ENCODE peak calls at places on chromosome 2, in eight cellular contexts. M is K562; B is left ventricle myocardium inferior; Z is CD8-positive, alpha-beta T cell; J is heart left ventricle; D is upper lobe of right lung; U is Peyer's patch; S is neuronal stem cell. T is an unnamed sample.

GRCh38 chr2:28994679-28995078 is 13.6 kb downstream of the TOGARAM2 start:
- DNase-seq in M (no peak), B (no peak), Z (no peak), J (no peak), D (no peak), U (no peak), S (no peak), T (no peak)

GRCh38 chr2:7725132-7725849 is 808.1 kb downstream of the RNF144A start:
- DNase-seq in M (no peak), B (no peak), Z (peak; percentile 26), J (no peak), D (no peak), U (no peak), S (no peak), T (peak; percentile 74)

GRCh38 chr2:219128401-219128800 is 32.2 kb downstream of the NHEJ1 start:
- DNase-seq in M (peak; percentile 16), B (no peak), Z (no peak), J (no peak), D (no peak), U (no peak), S (no peak), T (no peak)

GRCh38 chr2:127082974-127083373 is 24.0 kb downstream of the BIN1 start:
- DNase-seq in M (no peak), B (no peak), Z (no peak), J (no peak), D (no peak), U (no peak), S (no peak), T (no peak)

GRCh38 chr2:157264099-157264498 is 6.6 kb downstream of the GALNT5 start:
- DNase-seq in M (no peak), B (no peak), Z (no peak), J (no peak), D (no peak), U (no peak), S (no peak), T (no peak)

GRCh38 chr2:55119711-55120487 is 69.6 kb upstream of the RTN4 start:
- DNase-seq in M (no peak), B (no peak), Z (no peak), J (no peak), D (no peak), U (no peak), S (no peak), T (no peak)

GRCh38 chr2:177118636-177119035 is 94.0 kb upstream of the HNRNPA3 start:
- DNase-seq in M (no peak), B (no peak), Z (no peak), J (no peak), D (no peak), U (no peak), S (no peak), T (no peak)

GRCh38 chr2:48600917-48601316 is 16.7 kb upstream of the GTF2A1L start:
- DNase-seq in M (no peak), B (no peak), Z (no peak), J (no peak), D (no peak), U (no peak), S (no peak), T (no peak)

GRCh38 chr2:46849080-46849715 is 66.4 kb downstream of the MCFD2 start:
- DNase-seq in M (peak; percentile 50), B (no peak), Z (no peak), J (peak; percentile 44), D (no peak), U (peak; percentile 57), S (no peak), T (no peak)

GRCh38 chr2:29063646-29064372 is 10.5 kb downstream of the PCARE start:
- DNase-seq in M (no peak), B (no peak), Z (no peak), J (no peak), D (no peak), U (no peak), S (peak; percentile 32), T (no peak)

GRCh38 chr2:169673106-169673505 is 21.1 kb downstream of the CFAP210 start:
- DNase-seq in M (no peak), B (no peak), Z (no peak), J (no peak), D (no peak), U (no peak), S (no peak), T (no peak)

GRCh38 chr2:177306550-177306949 is 42.0 kb upstream of the NFE2L2 start:
- DNase-seq in M (no peak), B (no peak), Z (no peak), J (no peak), D (no peak), U (no peak), S (no peak), T (no peak)

GRCh38 chr2:11914455-11914854 is 168.0 kb downstream of the LPIN1 start:
- DNase-seq in M (no peak), B (no peak), Z (no peak), J (no peak), D (no peak), U (no peak), S (no peak), T (no peak)

GRCh38 chr2:181902625-181903024 is 11.1 kb downstream of the ITPRID2 start:
- DNase-seq in M (no peak), B (no peak), Z (no peak), J (no peak), D (no peak), U (no peak), S (no peak), T (no peak)

GRCh38 chr2:18412980-18413793 is 147.3 kb downstream of the RDH14 start:
- DNase-seq in M (no peak), B (no peak), Z (no peak), J (no peak), D (no peak), U (no peak), S (no peak), T (no peak)

GRCh38 chr2:160372010-160372356 is 121.6 kb downstream of the RBMS1 start:
- DNase-seq in M (no peak), B (no peak), Z (no peak), J (no peak), D (no peak), U (no peak), S (no peak), T (no peak)

DNA sequence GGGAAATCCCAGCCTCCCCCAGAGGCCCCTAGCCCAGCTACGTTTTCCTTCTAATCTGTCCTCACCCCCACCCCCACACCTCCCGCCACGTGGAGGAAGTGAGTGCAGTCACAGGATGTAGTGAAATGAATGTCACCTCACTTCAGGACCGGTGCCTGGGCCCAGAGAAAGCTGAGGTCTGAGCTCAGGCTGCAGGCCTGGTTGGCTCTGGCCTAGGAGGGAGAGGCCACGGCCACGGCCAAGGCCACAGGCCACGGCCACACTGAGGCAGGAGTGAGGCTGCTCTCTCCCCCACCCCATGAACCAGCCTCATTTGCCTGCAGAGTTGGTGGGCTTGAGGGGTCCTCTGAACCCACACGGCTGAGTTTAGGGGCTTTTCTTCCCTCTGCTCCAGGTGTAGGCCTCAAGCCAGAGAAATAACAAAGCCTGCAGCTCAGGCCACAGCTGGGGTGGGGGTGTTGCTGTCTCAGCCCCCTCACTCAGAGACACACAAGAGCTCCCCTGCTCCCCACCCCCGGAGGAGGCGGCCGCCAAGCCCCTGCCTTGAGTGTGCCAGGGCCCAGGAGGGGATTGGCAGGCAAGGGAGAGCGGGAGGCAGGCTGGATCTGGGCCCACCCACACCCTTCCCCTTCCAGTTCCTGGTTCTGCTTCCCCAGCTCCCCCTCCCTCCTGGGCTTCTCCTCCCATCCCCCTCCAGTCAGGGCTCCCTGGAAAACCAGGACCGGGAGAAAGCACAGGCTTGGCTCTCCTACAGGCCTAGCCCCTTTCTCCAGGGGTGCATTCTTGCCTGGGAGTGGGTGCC is 27.0 kb downstream of the DNMT3A start:
- DNase-seq in M (no peak), B (peak; percentile 77), Z (peak; percentile 70), J (peak; percentile 85), D (peak; percentile 77), U (no peak), S (peak; percentile 56), T (peak; percentile 60)
- H3K4me1 ChIP-seq in M (peaks cover 37% of the 10 kb centered on the region), B (peaks cover 76% of the 10 kb centered on the region), Z (peaks cover 71% of the 10 kb centered on the region), J (peaks cover 37% of the 10 kb centered on the region), D (peaks cover 44% of the 10 kb centered on the region), U (peaks cover 22% of the 10 kb centered on the region), S (peaks cover 21% of the 10 kb centered on the region), T (peaks cover 67% of the 10 kb centered on the region)

DNA sequence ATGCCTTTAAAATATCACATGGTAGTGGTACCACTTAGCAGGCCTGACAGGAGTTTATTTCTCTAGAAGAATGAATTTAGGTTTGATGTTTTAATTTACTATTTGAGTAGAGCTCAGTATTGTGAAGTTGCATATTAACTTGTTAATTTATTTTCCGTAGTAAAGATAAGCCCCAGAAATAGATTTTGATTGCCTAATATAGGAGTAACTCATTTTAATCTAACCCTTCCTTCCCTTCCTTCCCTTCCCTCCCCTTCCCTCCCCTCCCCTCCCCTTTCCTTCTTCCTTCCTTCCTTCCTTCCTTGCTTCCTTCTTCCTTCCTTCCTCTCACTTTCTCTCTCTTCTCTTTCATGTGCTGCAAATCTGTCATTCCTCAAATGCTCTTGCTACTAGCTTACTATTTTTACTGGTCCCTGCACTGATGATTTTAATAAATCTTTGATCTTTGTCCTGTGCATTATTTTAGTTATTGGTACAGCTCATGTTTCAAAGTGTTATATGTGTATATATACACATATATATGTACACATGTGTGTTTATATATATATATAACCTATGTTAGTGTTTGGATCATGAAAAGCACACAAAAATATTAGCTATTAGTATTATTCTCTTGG is 862.6 kb upstream of the CNTNAP5 start:
- DNase-seq in M (no peak), B (no peak), Z (no peak), J (no peak), D (no peak), U (no peak), S (no peak), T (no peak)
- H3K9me3 ChIP-seq in M (no peaks in the 10 kb centered on the region), B (peaks cover 6% of the 10 kb centered on the region), Z (no peaks in the 10 kb centered on the region), J (no peaks in the 10 kb centered on the region), D (no peaks in the 10 kb centered on the region), U (no peaks in the 10 kb centered on the region), S (no peaks in the 10 kb centered on the region), T (no peaks in the 10 kb centered on the region)

DNA sequence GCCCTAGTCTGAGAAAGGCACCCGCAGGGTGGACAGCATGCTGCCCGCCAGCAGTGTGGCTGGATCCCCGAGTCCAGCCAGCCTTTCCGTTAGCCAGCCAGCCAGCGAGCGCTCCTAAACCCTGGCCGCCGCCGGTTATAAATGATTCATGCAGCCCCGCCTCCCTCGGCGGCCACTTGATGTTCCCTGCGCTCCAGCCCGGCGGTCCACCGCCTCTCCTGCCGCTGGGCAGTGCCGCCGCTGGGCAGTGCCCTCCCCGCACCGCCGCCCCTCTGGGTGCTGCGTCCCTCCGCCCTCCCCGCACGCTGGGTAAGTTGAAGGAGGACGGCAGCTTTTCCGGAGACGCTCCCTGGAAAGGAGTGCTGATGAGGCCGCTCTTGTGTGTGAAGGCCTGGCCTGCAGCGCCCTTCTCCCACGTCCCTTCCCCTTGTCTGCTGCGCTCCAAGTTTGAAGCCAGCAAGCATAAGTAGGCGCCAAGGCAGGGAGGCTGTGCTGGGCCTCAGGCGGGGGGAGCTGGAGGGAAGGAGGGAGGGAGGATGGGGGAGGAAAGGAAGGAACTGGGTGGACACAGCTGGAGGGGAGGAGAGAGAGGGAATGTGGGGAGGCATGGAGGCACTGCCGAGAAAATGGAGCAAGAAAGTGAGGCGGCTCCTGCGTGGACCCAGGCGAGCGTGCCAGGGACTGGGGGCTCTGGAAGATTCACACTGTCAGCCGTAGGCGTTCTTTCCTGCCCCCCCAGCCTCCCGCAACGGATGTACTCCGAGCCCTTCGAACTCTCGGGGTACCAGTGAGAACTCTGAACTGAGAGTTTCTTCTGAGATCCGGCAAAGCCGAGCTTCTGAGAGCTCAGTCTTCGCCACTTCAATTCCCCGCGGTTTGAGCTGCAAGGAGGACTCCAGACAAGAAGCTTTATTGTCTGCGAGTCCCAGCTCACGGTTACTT is 131.9 kb downstream of the GLI2 start:
- DNase-seq in M (peak; percentile 40), B (peak; percentile 76), Z (no peak), J (peak; percentile 72), D (peak; percentile 84), U (peak; percentile 66), S (peak; percentile 49), T (no peak)
- H3K4me3 ChIP-seq in M (no peak overlapping the region), B (peak overlapping the region; percentile 63), Z (no peak overlapping the region), J (peak overlapping the region; percentile 45), D (peak overlapping the region; percentile 43), U (peak overlapping the region; percentile 42), S (peak overlapping the region; percentile 20), T (no peak overlapping the region)

GRCh38 chr2:144261336-144261735 is 258.6 kb downstream of the ZEB2 start:
- DNase-seq in M (no peak), B (no peak), Z (no peak), J (no peak), D (no peak), U (no peak), S (no peak), T (no peak)
- H3K4me1 ChIP-seq in M (no peaks in the 10 kb centered on the region), B (no peaks in the 10 kb centered on the region), Z (peaks cover 15% of the 10 kb centered on the region), J (no peaks in the 10 kb centered on the region), D (peaks cover 4% of the 10 kb centered on the region), U (no peaks in the 10 kb centered on the region), S (no peaks in the 10 kb centered on the region), T (peaks cover 17% of the 10 kb centered on the region)

T was measured in CD4-positive, alpha-beta memory T cell.